ENCODE peak calls at places on chromosome 16, in nine cellular contexts. V is CD4-positive, alpha-beta T cell; S is esophagus muscularis mucosa; P is MM.1S; A is cardiac muscle cell; J is mucosa of descending colon; T is left ventricle myocardium inferior; Z is lower lobe of right lung; K is AG09309. G is an unnamed sample.

GRCh38 chr16:2776500-2777139 is 460 bp downstream of the ELOB start:
- DNase-seq in J (peak), K (no peak), P (peak), T (no peak), S (no peak), Z (peak), A (no peak), V (no peak), G (peak)

GRCh38 chr16:17369441-17369951 is 101.3 kb downstream of the XYLT1 start:
- DNase-seq in Z (peak), T (peak), P (peak), A (peak), V (peak), K (no peak), J (peak), S (no peak), G (peak)

GRCh38 chr16:83298541-83298940 is 509.2 kb upstream of the HSBP1 start:
- DNase-seq in V (no peak), P (no peak), K (no peak), J (no peak), A (no peak), T (no peak), Z (no peak), S (no peak), G (no peak)

GRCh38 chr16:87126403-87127025 is 190.7 kb downstream of the C16orf95 start:
- DNase-seq in S (no peak), K (no peak), Z (no peak), P (no peak), J (no peak), A (no peak), V (no peak), T (no peak), G (no peak)

GRCh38 chr16:68365167-68365817 is 54.5 kb downstream of the PRMT7 start:
- DNase-seq in J (peak), P (no peak), S (no peak), T (peak), A (no peak), Z (peak), V (no peak), K (no peak), G (no peak)

GRCh38 chr16:80404847-80405246 is 135.9 kb upstream of the DYNLRB2 start:
- DNase-seq in J (no peak), S (no peak), A (no peak), Z (no peak), V (no peak), T (no peak), P (no peak), K (no peak), G (no peak)

GRCh38 chr16:58882292-58882691 is 148.2 kb upstream of the GOT2 start:
- DNase-seq in S (no peak), P (no peak), A (no peak), J (no peak), T (no peak), V (no peak), Z (no peak), K (no peak), G (no peak)

GRCh38 chr16:50208460-50208931 is 55.4 kb downstream of the TENT4B start:
- DNase-seq in T (no peak), A (no peak), P (no peak), Z (no peak), S (no peak), J (no peak), V (no peak), K (peak), G (no peak)

DNA sequence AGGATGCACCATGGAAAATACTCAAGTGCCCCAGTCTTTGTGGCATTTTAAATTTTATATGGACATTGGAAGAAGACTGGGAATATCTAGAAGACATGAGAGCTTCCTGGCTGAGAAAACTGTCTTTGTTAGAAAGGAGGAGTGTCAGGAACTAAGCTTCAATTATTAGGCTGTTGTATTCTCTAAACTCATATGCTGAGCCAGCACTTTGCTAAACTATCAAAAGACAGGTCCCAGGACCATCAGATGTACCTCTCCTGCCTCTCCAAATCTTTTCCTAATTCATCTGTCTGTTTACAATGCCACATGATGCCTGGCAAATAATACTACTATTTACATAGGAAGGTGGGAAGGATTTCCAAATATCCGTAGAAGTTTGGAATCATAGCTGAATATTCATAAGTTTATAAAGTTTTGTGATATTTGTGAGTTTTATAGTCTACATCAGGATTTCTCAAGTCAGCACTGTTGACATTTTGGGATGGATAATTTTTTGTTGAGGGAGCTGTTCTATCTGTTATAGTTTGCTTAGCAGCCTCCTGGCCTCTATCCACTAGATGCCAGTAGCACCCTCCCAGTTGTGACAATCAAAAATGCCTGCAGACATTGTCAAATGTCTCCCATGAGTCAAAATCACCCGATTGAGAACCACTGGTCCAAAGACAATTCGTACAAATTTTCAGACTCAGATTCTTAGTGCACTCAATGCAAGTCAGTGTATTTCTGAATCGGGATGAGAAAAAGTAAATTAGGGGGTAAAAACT is 61.2 kb upstream of the NETO2 start:
- DNase-seq in Z (no peak), S (no peak), T (no peak), P (no peak), V (no peak), K (no peak), A (no peak), J (no peak), G (no peak)
- TF ChIP-seq CTCF in Z (no peak), S (no peak), T (peak), P (no peak), V (no peak), K (no peak), A (no peak), J (no peak), G (no peak)

DNA sequence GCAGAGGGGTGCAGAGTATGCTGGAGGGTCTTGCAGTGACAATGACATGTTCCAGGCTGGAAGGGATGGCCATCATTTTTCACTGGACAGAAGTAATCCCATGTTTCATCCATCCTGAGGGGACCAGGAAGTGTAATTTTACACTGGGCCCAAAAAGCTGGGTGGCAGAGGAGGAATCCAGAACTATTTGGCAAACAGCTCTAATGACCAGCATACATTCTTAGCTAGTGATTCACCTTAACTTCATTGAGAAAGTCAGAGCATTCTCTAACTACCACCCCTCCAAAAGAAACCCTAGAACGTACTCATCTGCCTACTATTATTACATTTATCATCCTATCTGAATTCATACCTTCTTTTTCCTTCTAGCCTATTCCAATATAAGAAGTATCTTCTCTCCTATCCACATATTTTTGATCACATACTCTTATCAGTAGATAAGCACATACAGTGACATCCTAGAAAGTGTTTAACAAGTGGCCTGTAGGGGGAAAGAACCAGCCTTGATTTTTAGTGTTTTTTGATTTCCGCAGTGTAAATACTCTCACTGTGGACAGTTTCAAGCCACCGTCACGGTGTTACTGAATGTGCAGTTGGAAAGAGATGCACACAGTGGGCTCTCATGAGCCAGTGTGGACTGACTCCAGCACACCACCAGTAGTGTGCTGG is 118.1 kb downstream of the FTO start:
- DNase-seq in A (peak), T (no peak), Z (no peak), S (no peak), V (no peak), K (peak), J (no peak), P (no peak), G (no peak)
- TF ChIP-seq CTCF in A (peak), T (no peak), Z (no peak), S (no peak), V (no peak), K (no peak), J (no peak), P (no peak), G (no peak)

GRCh38 chr16:84959045-84959576 is 52.2 kb downstream of the ZDHHC7 start:
- DNase-seq in J (no peak), K (no peak), P (no peak), V (no peak), T (no peak), A (no peak), S (no peak), Z (no peak), G (no peak)
- TF ChIP-seq CTCF in J (no peak), K (peak), P (peak), V (no peak), T (no peak), A (no peak), S (no peak), Z (no peak), G (no peak)

DNA sequence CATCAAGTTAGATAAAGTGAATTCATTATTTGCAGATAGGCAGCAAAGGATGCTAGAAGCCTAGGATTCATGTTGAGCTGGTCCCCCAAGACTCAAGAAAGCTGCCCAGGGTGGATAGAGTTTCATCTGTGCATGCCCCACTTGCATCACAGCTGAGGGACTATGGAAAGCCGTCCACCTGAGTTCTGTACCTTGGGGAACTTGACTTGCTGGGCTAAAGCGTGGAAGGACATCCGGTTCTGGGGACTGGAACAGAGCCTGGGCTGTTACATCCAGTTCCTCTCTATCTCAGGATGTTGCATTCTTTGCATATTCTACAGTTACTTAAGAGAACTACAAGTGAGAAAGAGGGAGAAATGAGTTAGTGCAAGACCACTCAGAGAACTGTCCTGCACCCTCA is 458.4 kb downstream of the SHISA9 start:
- DNase-seq in J (no peak), Z (no peak), T (no peak), S (no peak), A (no peak), K (no peak), V (no peak), P (no peak), G (no peak)
- TF ChIP-seq CTCF in J (no peak), Z (no peak), T (no peak), S (no peak), A (no peak), K (no peak), V (no peak), P (no peak), G (no peak)

GRCh38 chr16:88839026-88839529 is 17.7 kb downstream of the GALNS start:
- DNase-seq in V (no peak), Z (no peak), K (no peak), J (no peak), S (no peak), P (no peak), A (no peak), T (no peak), G (no peak)
- TF ChIP-seq CTCF in V (no peak), Z (no peak), K (no peak), J (no peak), S (no peak), P (no peak), A (no peak), T (peak), G (no peak)

GRCh38 chr16:15482068-15482747 is 47.8 kb downstream of the BMERB1 start:
- DNase-seq in S (peak), Z (no peak), K (peak), A (peak), T (peak), V (no peak), P (no peak), J (peak), G (peak)
- TF ChIP-seq CTCF in S (peak), Z (no peak), K (peak), A (peak), T (peak), V (no peak), P (no peak), J (no peak), G (no peak)

G was measured in activated CD8-positive, alpha-beta T cell treated with anti-CD3 and anti-CD28 coated beads for 36 hours.